ENCODE peak calls at places on chromosomes 12 and 14, in seven cellular contexts. W is IMR-90, J is neuronal stem cell, S is H9, U is mesenchymal stem cell, R is trophoblast cell, O is H1. I is an unnamed sample. For H3K27me3, the result is how much of the 10 kb centered on the place peaks cover.

GRCh38 chr14:73191441-73191840 is 45.9 kb upstream of the PAPLN start:
- DNase-seq in W (no peak), J (no peak), S (no peak), U (no peak), R (peak), O (no peak), I (no peak)

GRCh38 chr12:110199360-110200123 is 75.4 kb downstream of the IFT81 start:
- DNase-seq in W (peak), J (no peak), S (peak), U (peak), R (no peak), O (no peak), I (peak)

GRCh38 chr12:109778684-109779083 is 54.5 kb downstream of the TRPV4 start:
- DNase-seq in W (no peak), J (no peak), S (no peak), U (no peak), R (no peak), O (no peak), I (no peak)

GRCh38 chr12:24839268-24839791 is 109.6 kb downstream of the BCAT1 start:
- DNase-seq in W (no peak), J (no peak), S (no peak), U (no peak), R (peak), O (no peak), I (no peak)

GRCh38 chr14:94112513-94113060 is 2.1 kb downstream of the IFI27 start:
- DNase-seq in W (no peak), J (no peak), S (peak), U (no peak), R (no peak), O (no peak), I (no peak)

GRCh38 chr12:56042430-56043203 is 899 bp downstream of the RPS26 start:
- DNase-seq in W (no peak), J (no peak), S (no peak), U (peak), R (no peak), O (no peak), I (no peak)

GRCh38 chr12:104357431-104357952 is 54.0 kb downstream of the EID3 start:
- DNase-seq in W (peak), J (no peak), S (peak), U (peak), R (no peak), O (no peak), I (peak)

GRCh38 chr12:125889742-125890141 is 824.5 kb downstream of the AACS start:
- DNase-seq in W (no peak), J (no peak), S (no peak), U (no peak), R (no peak), O (no peak), I (no peak)

GRCh38 chr14:32564591-32564990 is 235.5 kb downstream of the AKAP6 start:
- DNase-seq in W (peak), J (no peak), S (no peak), U (peak), R (no peak), O (no peak), I (no peak)

GRCh38 chr12:42759622-42760273 is 170.2 kb upstream of the PRICKLE1 start:
- DNase-seq in W (peak), J (no peak), S (no peak), U (no peak), R (no peak), O (no peak), I (no peak)

GRCh38 chr14:49594347-49595089 is 4.2 kb upstream of the LRR1 start:
- DNase-seq in W (peak), J (no peak), S (no peak), U (peak), R (no peak), O (no peak), I (no peak)

GRCh38 chr14:105531088-105531957 is 4.9 kb downstream of the TMEM121 start:
- DNase-seq in W (no peak), J (no peak), S (no peak), U (no peak), R (no peak), O (no peak), I (no peak)

GRCh38 chr12:104182621-104183378 is 32.8 kb upstream of the TXNRD1 start:
- DNase-seq in W (no peak), J (no peak), S (no peak), U (no peak), R (peak), O (no peak), I (no peak)

GRCh38 chr12:102093319-102093718 is 26.6 kb downstream of the NUP37 start:
- DNase-seq in W (peak), J (no peak), S (no peak), U (peak), R (no peak), O (no peak), I (no peak)

GRCh38 chr12:66168410-66168809 is 1.4 kb downstream of the TMBIM4 start:
- DNase-seq in W (no peak), J (no peak), S (no peak), U (no peak), R (no peak), O (no peak), I (no peak)

GRCh38 chr12:48986720-48987291 is 8.7 kb downstream of the WNT1 start:
- DNase-seq in W (no peak), J (peak), S (no peak), U (no peak), R (no peak), O (no peak), I (no peak)

GRCh38 chr12:6171409-6172015 is 28.7 kb upstream of the CD9 start:
- DNase-seq in W (no peak), J (no peak), S (no peak), U (no peak), R (peak), O (no peak), I (no peak)

GRCh38 chr12:58452546-58452945 is 467.8 kb downstream of the LRIG3 start:
- DNase-seq in W (peak), J (no peak), S (no peak), U (peak), R (no peak), O (no peak), I (no peak)

GRCh38 chr12:68932701-68933563 is at the start of gene CPM:
- DNase-seq in W (peak), J (peak), S (peak), U (peak), R (peak), O (peak), I (peak)

GRCh38 chr12:3251067-3251466 is 173.9 kb downstream of the TSPAN9 start:
- DNase-seq in W (no peak), J (no peak), S (no peak), U (no peak), R (no peak), O (no peak), I (no peak)

GRCh38 chr12:3250576-3250975 is 173.4 kb downstream of the TSPAN9 start:
- DNase-seq in W (no peak), J (no peak), S (no peak), U (no peak), R (no peak), O (no peak), I (no peak)

GRCh38 chr12:3251691-3252090 is 174.5 kb downstream of the TSPAN9 start:
- DNase-seq in W (no peak), J (no peak), S (no peak), U (no peak), R (no peak), O (no peak), I (no peak)

GRCh38 chr12:3253682-3254275 is 176.6 kb downstream of the TSPAN9 start:
- DNase-seq in W (no peak), J (no peak), S (no peak), U (no peak), R (no peak), O (no peak), I (peak)

DNA sequence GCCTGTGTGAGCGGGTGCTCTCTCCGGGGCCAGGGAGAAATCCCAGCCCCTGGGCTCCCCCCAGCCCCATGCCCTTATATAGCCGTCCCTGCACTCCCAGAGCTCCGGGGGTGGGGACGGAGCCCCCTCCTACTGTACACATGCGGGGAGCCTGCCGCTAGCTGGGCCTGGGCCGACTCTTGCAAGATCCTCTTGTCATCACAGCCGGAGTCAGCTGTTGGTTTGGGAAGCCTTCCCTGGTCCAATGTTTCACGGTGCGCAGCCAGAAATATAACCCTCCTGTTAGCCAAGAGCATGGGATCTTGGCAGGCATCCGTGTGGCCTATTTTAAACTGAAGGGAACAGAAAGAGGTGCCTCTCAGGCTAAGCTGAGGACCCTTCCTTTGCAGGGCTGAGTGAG is 175.2 kb downstream of the TSPAN9 start:
- DNase-seq in W (peak), J (no peak), S (no peak), U (no peak), R (no peak), O (no peak), I (no peak)
- H3K9ac ChIP-seq in W (no peak), J (peak), S (no peak), U (no peak), R (no peak), O (no peak), I (no peak)

DNA sequence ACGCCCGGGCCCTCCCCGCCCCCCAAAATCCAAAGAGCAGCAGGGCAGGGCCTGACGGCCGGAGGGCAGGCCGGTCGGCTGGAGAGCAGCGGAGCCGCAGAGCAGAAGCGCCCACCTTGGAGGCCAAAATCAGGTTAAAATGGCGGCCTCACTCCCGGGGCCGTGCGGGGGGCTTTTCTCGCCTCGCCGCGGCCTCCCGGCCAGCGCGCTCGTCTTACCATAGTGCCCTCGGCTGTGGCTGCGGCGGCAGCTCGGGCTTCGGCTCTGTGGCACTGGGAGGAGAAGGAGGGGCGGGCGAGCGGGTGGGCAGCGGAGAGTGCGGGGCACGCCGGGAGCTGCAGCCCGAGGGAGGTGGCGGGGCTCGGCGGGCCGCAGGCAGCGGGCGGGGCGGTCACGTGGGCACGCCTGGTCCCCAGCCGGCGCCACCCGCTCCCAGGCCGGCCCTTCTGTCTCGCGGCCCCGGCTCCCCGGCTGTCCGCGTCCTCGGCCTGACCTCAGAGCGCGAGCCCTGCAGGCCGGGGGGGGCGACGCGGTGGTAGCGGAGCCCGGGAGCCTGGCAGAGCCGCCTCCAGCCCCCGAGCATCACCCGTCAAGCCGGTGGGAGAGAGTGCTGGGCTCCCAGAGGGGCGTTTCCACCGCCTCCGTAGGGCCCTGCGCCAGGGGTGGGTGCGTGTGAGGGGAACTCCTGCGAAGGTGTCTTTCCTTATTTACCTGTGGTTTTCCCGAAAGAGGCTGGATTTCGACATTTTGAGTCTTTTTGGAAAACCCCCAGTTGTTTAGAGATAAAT is at the start of gene CFL2:
- DNase-seq in W (peak), J (peak), S (peak), U (peak), R (peak), O (peak), I (peak)
- H4K8ac ChIP-seq in W (peak), J (peak), S (no peak), U (peak), R (peak), O (peak), I (no peak)

GRCh38 chr12:92107621-92108131 is 38.0 kb downstream of the BTG1 start:
- DNase-seq in W (no peak), J (peak), S (peak), U (peak), R (no peak), O (no peak), I (peak)

GRCh38 chr12:92110083-92110640 is 35.5 kb downstream of the BTG1 start:
- DNase-seq in W (no peak), J (no peak), S (no peak), U (no peak), R (no peak), O (no peak), I (no peak)

GRCh38 chr12:92111256-92111655 is 34.4 kb downstream of the BTG1 start:
- DNase-seq in W (no peak), J (no peak), S (no peak), U (no peak), R (no peak), O (no peak), I (no peak)

GRCh38 chr12:92108651-92109050 is 37.0 kb downstream of the BTG1 start:
- DNase-seq in W (peak), J (no peak), S (no peak), U (peak), R (no peak), O (no peak), I (peak)

GRCh38 chr12:92109613-92110012 is 36.0 kb downstream of the BTG1 start:
- DNase-seq in W (no peak), J (no peak), S (no peak), U (no peak), R (no peak), O (no peak), I (no peak)
- H3K27me3 ChIP-seq in W (under half), J (under half), S (under half), U (under half), R (under half), O (under half), I (under half)

DNA sequence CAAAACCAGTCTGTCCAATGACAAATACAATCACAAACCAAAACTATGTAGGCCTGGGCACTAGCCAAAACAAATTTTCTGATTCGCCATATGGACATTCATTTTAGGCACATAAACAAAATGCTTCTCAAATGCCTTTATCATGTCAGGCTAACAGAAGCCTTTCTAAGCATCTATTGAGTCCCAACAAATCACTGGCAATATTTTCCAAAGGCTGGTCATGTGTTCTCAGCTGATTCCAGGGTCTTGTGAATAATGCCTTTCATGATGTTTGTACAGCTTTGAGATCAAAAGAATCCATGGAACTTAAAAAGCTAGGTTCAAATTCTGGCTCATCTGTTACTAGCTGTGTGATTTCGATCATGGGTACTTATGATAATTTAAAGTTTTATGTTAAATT is 16.1 kb downstream of the FSCB start:
- DNase-seq in W (no peak), J (no peak), S (no peak), U (no peak), R (no peak), O (no peak), I (no peak)
- H3K9ac ChIP-seq in W (no peak), J (no peak), S (no peak), U (no peak), R (no peak), O (no peak), I (no peak)

GRCh38 chr12:93497456-93497855 is 30.1 kb downstream of the MRPL42 start:
- DNase-seq in W (no peak), J (no peak), S (no peak), U (no peak), R (no peak), O (no peak), I (no peak)

GRCh38 chr12:93500667-93501066 is 33.4 kb downstream of the MRPL42 start:
- DNase-seq in W (no peak), J (no peak), S (no peak), U (no peak), R (no peak), O (no peak), I (no peak)

GRCh38 chr12:93502802-93503623 is 35.7 kb downstream of the MRPL42 start:
- DNase-seq in W (peak), J (peak), S (no peak), U (peak), R (peak), O (peak), I (peak)

GRCh38 chr12:93500201-93500600 is 32.9 kb downstream of the MRPL42 start:
- DNase-seq in W (no peak), J (no peak), S (no peak), U (no peak), R (no peak), O (no peak), I (no peak)
- H4K8ac ChIP-seq in W (no peak), J (no peak), S (no peak), U (no peak), R (no peak), O (no peak), I (no peak)

GRCh38 chr14:56891226-56891625 is 80.9 kb upstream of the OTX2 start:
- DNase-seq in W (no peak), J (no peak), S (no peak), U (no peak), R (peak), O (no peak), I (no peak)

GRCh38 chr14:56892959-56893358 is 82.7 kb upstream of the OTX2 start:
- DNase-seq in W (no peak), J (no peak), S (no peak), U (no peak), R (no peak), O (no peak), I (no peak)

GRCh38 chr14:56894591-56894991 is 84.3 kb upstream of the OTX2 start:
- DNase-seq in W (no peak), J (no peak), S (peak), U (no peak), R (no peak), O (no peak), I (peak)

GRCh38 chr14:56896231-56896630 is 86.0 kb upstream of the OTX2 start:
- DNase-seq in W (no peak), J (no peak), S (no peak), U (no peak), R (peak), O (no peak), I (no peak)

DNA sequence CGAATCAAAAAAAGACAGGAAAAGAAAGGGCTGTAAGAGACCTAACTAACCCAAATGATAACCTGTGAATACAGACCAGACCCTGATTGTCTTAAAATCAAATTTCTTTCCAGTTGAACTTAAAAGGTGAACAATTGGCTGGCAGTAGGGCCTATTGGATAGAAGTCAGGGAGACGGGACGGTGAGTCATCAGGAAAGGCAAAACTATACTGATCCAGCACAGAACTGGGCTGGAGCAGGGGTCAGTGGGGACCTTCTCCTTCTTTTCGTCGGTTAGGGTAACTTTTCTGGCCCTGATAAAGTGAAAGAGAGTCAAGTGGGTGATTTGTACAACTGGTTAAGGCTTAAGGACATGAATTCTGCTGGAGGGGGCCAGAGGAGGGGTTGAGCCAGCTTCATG is 84.9 kb upstream of the OTX2 start:
- DNase-seq in W (no peak), J (no peak), S (no peak), U (no peak), R (no peak), O (no peak), I (peak)
- H3K27me3 ChIP-seq in W (under half), J (under half), S (half or more), U (under half), R (under half), O (under half), I (under half)

GRCh38 chr14:69241577-69241976 is 18.4 kb upstream of the GALNT16 start:
- DNase-seq in W (no peak), J (no peak), S (no peak), U (no peak), R (no peak), O (no peak), I (no peak)
- H3K9ac ChIP-seq in W (no peak), J (no peak), S (no peak), U (peak), R (no peak), O (no peak), I (no peak)

I was measured in mesendoderm.